ENCODE peak calls at places on chromosomes 2 and 18, in nine cellular contexts. N, A, V, Z, F, J, M, W and T are unnamed samples.

GRCh38 chr2:151297882-151298281 is 8.4 kb upstream of the NMI start:
- DNase-seq in N (no peak), J (no peak), V (no peak), F (no peak), A (peak), M (no peak), Z (peak), W (no peak), T (no peak)

GRCh38 chr2:191885650-191886049 is 38.8 kb upstream of the CAVIN2 start:
- DNase-seq in M (no peak), F (no peak), J (no peak), Z (no peak), W (no peak), A (no peak), N (no peak), V (no peak), T (no peak)

GRCh38 chr2:25279091-25279651 is 62.6 kb downstream of the DNMT3A start:
- DNase-seq in N (no peak), F (no peak), Z (peak), J (peak), M (peak), V (no peak), A (peak), W (peak), T (peak)

GRCh38 chr18:58288922-58289797 is 245.1 kb downstream of the NEDD4L start:
- DNase-seq in V (no peak), M (no peak), Z (peak), J (no peak), W (no peak), N (no peak), A (peak), F (peak), T (no peak)

GRCh38 chr2:147572622-147573021 is 272.2 kb upstream of the ACVR2A start:
- DNase-seq in Z (no peak), A (peak), W (peak), M (no peak), F (no peak), N (no peak), V (no peak), J (no peak), T (no peak)

GRCh38 chr2:240895656-240896388 is at the start of gene MAB21L4:
- DNase-seq in W (no peak), N (peak), A (no peak), M (no peak), J (peak), V (no peak), F (no peak), Z (no peak), T (no peak)

GRCh38 chr2:95077521-95077807 is 44.1 kb downstream of the MRPS5 start:
- DNase-seq in A (peak), W (no peak), Z (no peak), J (no peak), F (peak), N (no peak), M (no peak), V (no peak), T (peak)

GRCh38 chr18:51195086-51195601 is 2.3 kb downstream of the MEX3C start:
- DNase-seq in V (no peak), W (peak), N (no peak), F (no peak), A (no peak), Z (no peak), M (no peak), J (no peak), T (no peak)

GRCh38 chr2:150125708-150126107 is 361.8 kb downstream of the RND3 start:
- DNase-seq in F (peak), J (no peak), A (peak), V (no peak), W (peak), M (no peak), N (no peak), Z (peak), T (no peak)

GRCh38 chr2:148903294-148903693 is 28.3 kb downstream of the KIF5C start:
- DNase-seq in A (no peak), W (no peak), M (no peak), F (no peak), V (no peak), J (no peak), Z (no peak), N (no peak), T (no peak)

GRCh38 chr18:22856870-22857269 is 76.3 kb upstream of the RBBP8 start:
- DNase-seq in A (no peak), F (peak), N (no peak), Z (no peak), W (no peak), V (no peak), J (no peak), M (no peak), T (no peak)

GRCh38 chr18:57649536-57650495 is 28.2 kb upstream of the NARS1 start:
- DNase-seq in N (no peak), W (peak), J (no peak), F (no peak), M (no peak), Z (peak), V (peak), A (no peak), T (no peak)

GRCh38 chr2:181753686-181754085 is 73.4 kb upstream of the NEUROD1 start:
- DNase-seq in N (no peak), J (no peak), V (no peak), Z (no peak), W (no peak), M (no peak), F (no peak), A (no peak), T (no peak)

GRCh38 chr2:54240515-54241219 is 15.4 kb downstream of the TSPYL6 start:
- DNase-seq in M (peak), W (peak), Z (peak), V (no peak), A (no peak), F (peak), J (no peak), N (no peak), T (no peak)

GRCh38 chr18:245282-245847 is 22.5 kb downstream of the THOC1 start:
- DNase-seq in M (no peak), Z (no peak), F (no peak), N (no peak), V (no peak), J (no peak), W (no peak), A (no peak), T (no peak)

GRCh38 chr2:31476511-31477171 is 62.1 kb upstream of the XDH start:
- DNase-seq in W (peak), V (no peak), A (no peak), F (no peak), N (no peak), M (no peak), J (no peak), Z (no peak), T (no peak)

GRCh38 chr2:111184725-111185495 is 64.2 kb downstream of the BCL2L11 start:
- DNase-seq in W (no peak), Z (peak), F (peak), A (no peak), V (no peak), N (no peak), J (no peak), M (no peak), T (no peak)

GRCh38 chr2:219056896-219057708 is 3.6 kb downstream of the IHH start:
- DNase-seq in M (no peak), A (no peak), J (no peak), V (no peak), W (no peak), F (peak), Z (no peak), N (no peak), T (no peak)

GRCh38 chr2:170818294-170819104 is 1.8 kb downstream of the GAD1 start:
- DNase-seq in V (no peak), N (no peak), A (no peak), W (no peak), F (peak), M (no peak), Z (no peak), J (no peak), T (no peak)

GRCh38 chr2:199019898-199020507 is 437.7 kb downstream of the SATB2 start:
- DNase-seq in J (no peak), Z (peak), M (no peak), N (peak), W (peak), F (peak), A (peak), V (no peak), T (no peak)

GRCh38 chr18:2889761-2890192 is 43.0 kb downstream of the EMILIN2 start:
- DNase-seq in M (no peak), V (no peak), A (no peak), J (no peak), Z (peak), W (no peak), F (no peak), N (peak), T (no peak)

GRCh38 chr2:246489-247145 is 17.2 kb downstream of the SH3YL1 start:
- DNase-seq in V (peak), J (no peak), F (peak), A (peak), W (peak), N (peak), M (no peak), Z (peak), T (no peak)

GRCh38 chr2:45688479-45689298 is 37.2 kb downstream of the PRKCE start:
- DNase-seq in N (no peak), Z (no peak), A (no peak), W (no peak), J (no peak), M (no peak), V (no peak), F (no peak), T (no peak)

GRCh38 chr18:59009846-59010245 is 129.8 kb upstream of the SEC11C start:
- DNase-seq in N (no peak), A (no peak), W (no peak), M (no peak), V (no peak), J (no peak), F (no peak), Z (no peak), T (no peak)

GRCh38 chr2:105431367-105432088 is 32.7 kb upstream of the FHL2 start:
- DNase-seq in J (peak), F (no peak), N (no peak), A (no peak), M (peak), V (no peak), Z (peak), W (peak), T (peak)

GRCh38 chr2:108377815-108378630 is at the start of gene SULT1C4:
- DNase-seq in M (no peak), N (peak), F (peak), Z (peak), J (peak), V (no peak), A (no peak), W (no peak), T (peak)

GRCh38 chr18:68229351-68229750 is 485.6 kb downstream of the TMX3 start:
- DNase-seq in A (no peak), Z (no peak), V (no peak), M (no peak), J (no peak), N (no peak), W (no peak), F (no peak), T (no peak)

GRCh38 chr2:70214958-70215357 is 24.1 kb upstream of the C2orf42 start:
- DNase-seq in Z (no peak), A (no peak), F (no peak), M (no peak), W (peak), V (no peak), N (no peak), J (no peak), T (no peak)

GRCh38 chr2:136164377-136164776 is 46.4 kb upstream of the CXCR4 start:
- DNase-seq in V (no peak), Z (no peak), A (no peak), W (no peak), M (no peak), F (no peak), N (no peak), J (no peak), T (no peak)

GRCh38 chr2:113760400-113760799 is 4.0 kb upstream of the SLC35F5 start:
- DNase-seq in V (no peak), M (no peak), N (no peak), Z (peak), J (no peak), F (no peak), A (no peak), W (peak), T (no peak)

DNA sequence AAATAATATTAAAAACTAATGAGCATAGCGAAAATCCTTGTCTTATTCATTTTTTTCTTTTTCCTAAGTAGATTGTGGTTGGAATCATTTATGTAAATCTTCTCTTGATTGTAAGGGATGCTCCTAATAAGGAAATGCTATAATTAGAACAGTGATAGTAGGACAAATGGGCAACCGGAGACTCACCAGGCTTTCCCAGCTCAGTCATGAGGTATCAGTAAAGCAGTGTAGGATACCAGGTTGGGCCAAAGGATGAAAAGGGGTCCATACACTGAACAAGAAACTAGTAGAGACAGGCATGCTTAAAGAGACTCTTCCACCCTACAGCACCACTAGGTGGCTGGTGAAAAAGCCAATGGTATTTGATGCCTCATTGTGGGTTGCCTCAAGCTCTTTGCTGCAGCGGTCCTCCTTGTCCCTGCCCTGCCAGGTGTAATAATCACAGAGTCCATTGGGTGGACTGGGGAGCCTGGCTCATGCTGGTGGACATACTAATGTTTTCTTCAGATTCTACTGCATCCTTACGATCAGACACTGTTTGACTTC is 71.4 kb upstream of the FAM98A start:
- DNase-seq in Z (no peak), V (no peak), A (peak), W (no peak), J (no peak), M (no peak), F (peak), N (no peak), T (no peak)
- TF ChIP-seq CTCF in Z (peak), V (peak), A (peak), W (peak), J (no peak), M (no peak), F (peak), N (peak), T (no peak)

GRCh38 chr2:71453404-71454220 is at the start of gene DYSF:
- DNase-seq in W (peak), A (peak), J (peak), Z (peak), N (no peak), M (no peak), V (no peak), F (peak), T (no peak)

GRCh38 chr2:71455011-71455740 is 1.8 kb downstream of the DYSF start:
- DNase-seq in F (peak), Z (no peak), N (no peak), M (no peak), J (no peak), V (no peak), W (no peak), A (no peak), T (no peak)

GRCh38 chr2:71454221-71455010 is 1.1 kb downstream of the DYSF start:
- DNase-seq in A (peak), Z (no peak), J (peak), F (peak), W (no peak), V (no peak), M (no peak), N (no peak), T (no peak)

GRCh38 chr2:71451695-71452094 is 1.7 kb upstream of the DYSF start:
- DNase-seq in A (no peak), Z (no peak), J (no peak), M (no peak), W (no peak), F (no peak), V (no peak), N (no peak), T (no peak)

DNA sequence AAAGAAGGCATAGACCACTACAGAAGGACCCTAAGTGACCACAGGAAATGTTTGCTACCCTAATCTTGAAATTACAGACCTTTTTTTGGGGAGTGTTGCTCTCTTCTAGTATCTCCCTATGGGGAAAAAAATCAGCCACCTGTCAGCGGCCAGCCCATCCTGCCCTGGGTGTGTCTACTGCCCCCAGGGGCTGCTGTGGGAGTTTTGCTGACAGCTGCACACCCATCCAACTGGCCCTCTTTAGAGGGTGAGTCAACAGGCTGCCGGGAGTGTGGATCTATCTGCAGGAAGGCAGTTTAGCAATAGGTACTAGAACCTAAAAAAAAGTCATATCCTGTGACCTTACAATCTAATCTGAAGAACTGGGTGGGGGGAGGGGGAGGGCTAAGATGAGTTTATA is 796 bp upstream of the DYSF start:
- DNase-seq in J (no peak), M (no peak), W (peak), V (no peak), Z (peak), N (no peak), A (peak), F (peak), T (no peak)
- TF ChIP-seq CTCF in J (peak), M (no peak), W (peak), V (no peak), Z (peak), N (no peak), A (peak), F (peak), T (no peak)

GRCh38 chr2:127810637-127811396 is at the start of gene WDR33:
- DNase-seq in M (peak), J (peak), W (peak), V (peak), F (peak), A (peak), N (peak), Z (peak), T (peak)
- TF ChIP-seq CTCF in M (peak), J (peak), W (no peak), V (no peak), F (peak), A (no peak), N (peak), Z (no peak), T (no peak)

GRCh38 chr2:226794077-226794670 is 5.4 kb downstream of the IRS1 start:
- DNase-seq in F (no peak), M (no peak), J (no peak), A (peak), Z (no peak), V (no peak), N (no peak), W (peak), T (no peak)

GRCh38 chr2:226796840-226797288 is 2.8 kb downstream of the IRS1 start:
- DNase-seq in M (no peak), Z (peak), F (peak), A (peak), V (no peak), J (peak), N (no peak), W (peak), T (no peak)

GRCh38 chr2:226796012-226796839 is 3.4 kb downstream of the IRS1 start:
- DNase-seq in J (no peak), V (no peak), M (no peak), W (no peak), A (no peak), F (no peak), N (no peak), Z (no peak), T (no peak)

GRCh38 chr2:226794751-226795171 is 4.9 kb downstream of the IRS1 start:
- DNase-seq in N (no peak), W (peak), J (no peak), A (no peak), Z (peak), V (no peak), M (no peak), F (peak), T (no peak)

GRCh38 chr2:226795281-226796011 is 4.2 kb downstream of the IRS1 start:
- DNase-seq in J (peak), N (no peak), A (no peak), V (no peak), Z (no peak), W (peak), F (peak), M (no peak), T (no peak)
- TF ChIP-seq CTCF in J (peak), N (peak), A (no peak), V (peak), Z (peak), W (peak), F (no peak), M (no peak), T (no peak)

GRCh38 chr2:19667536-19667949 is 234.2 kb downstream of the TTC32 start:
- DNase-seq in V (no peak), A (no peak), F (peak), N (no peak), Z (no peak), W (no peak), M (no peak), J (no peak), T (no peak)

GRCh38 chr2:19669605-19670004 is 232.2 kb downstream of the TTC32 start:
- DNase-seq in F (peak), N (no peak), V (no peak), J (no peak), A (no peak), W (no peak), Z (no peak), M (no peak), T (no peak)

GRCh38 chr2:19664651-19665050 is 237.1 kb downstream of the TTC32 start:
- DNase-seq in Z (no peak), V (no peak), J (no peak), M (no peak), A (no peak), F (peak), N (no peak), W (peak), T (no peak)

GRCh38 chr2:19669126-19669525 is 232.7 kb downstream of the TTC32 start:
- DNase-seq in Z (no peak), J (no peak), N (no peak), F (peak), V (no peak), M (no peak), W (no peak), A (no peak), T (no peak)

GRCh38 chr2:19667085-19667484 is 234.7 kb downstream of the TTC32 start:
- DNase-seq in Z (peak), M (no peak), J (no peak), N (no peak), F (no peak), V (no peak), W (peak), A (peak), T (no peak)
- TF ChIP-seq CTCF in Z (peak), M (no peak), J (peak), N (peak), F (peak), V (peak), W (peak), A (no peak), T (no peak)

DNA sequence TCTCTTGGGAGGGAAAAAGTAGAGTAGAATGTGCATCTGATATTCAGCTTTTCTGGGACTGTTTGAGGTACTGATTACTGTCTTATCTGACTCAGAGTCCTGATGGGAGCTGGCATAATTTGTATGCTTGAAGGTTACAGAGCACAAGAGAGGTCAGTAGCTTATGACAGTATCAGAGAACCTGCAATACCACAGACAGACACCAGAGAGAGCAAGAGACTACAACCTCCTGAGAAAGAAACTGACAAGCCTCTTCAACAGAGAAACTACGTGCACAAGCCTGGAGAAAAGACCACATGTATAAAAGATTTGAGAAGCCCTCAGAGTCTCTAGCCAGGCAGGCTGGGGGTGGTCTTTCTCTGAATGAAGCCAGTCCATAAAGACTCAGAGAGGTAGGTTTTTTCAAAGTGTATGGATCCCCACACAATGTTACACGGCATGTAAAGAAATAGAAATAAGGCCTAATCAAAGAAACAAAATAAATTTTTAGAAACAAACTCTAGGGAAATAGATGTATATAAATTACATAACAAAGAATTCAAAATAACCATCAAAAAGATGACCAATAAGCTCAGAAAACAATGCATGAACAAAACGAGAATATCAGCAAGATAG is 568.3 kb downstream of the LRRTM4 start:
- DNase-seq in N (peak), A (peak), M (no peak), W (peak), J (no peak), F (peak), Z (peak), V (peak), T (no peak)
- TF ChIP-seq CTCF in N (peak), A (peak), M (peak), W (peak), J (peak), F (peak), Z (peak), V (peak), T (peak)

DNA sequence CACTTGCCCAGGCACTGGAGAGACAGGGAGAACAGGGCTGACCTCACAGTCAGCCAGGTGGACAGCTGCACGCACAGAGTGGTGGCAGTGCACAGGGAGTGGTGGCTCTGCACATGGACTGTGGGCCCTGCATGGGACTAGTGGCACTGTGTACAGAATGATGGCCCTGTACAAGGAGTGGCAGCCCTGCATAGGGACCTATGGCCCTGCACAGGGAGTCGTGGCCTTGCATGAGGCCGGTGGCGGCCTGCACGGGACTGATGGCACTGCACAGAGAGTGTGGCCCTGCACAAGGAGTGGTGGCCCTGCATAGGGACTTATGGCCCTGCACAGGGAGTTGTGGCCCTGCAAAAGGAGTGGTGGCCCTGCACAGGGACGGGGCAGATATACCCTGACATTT is 19.1 kb upstream of the STEAP3 start:
- DNase-seq in A (no peak), W (no peak), N (no peak), V (no peak), M (no peak), Z (no peak), F (no peak), J (no peak), T (no peak)
- TF ChIP-seq CTCF in A (no peak), W (no peak), N (no peak), V (no peak), M (no peak), Z (no peak), F (no peak), J (no peak), T (no peak)